ENCODE peak calls at places on chromosomes 7 and 10, in five cellular contexts. B is AG09319, U is heart left ventricle, Y is nephron progenitor cell, P is B cell. X is an unnamed sample.

GRCh38 chr10:112115781-112116385 is 67.7 kb downstream of the GPAM start:
- DNase-seq in P (peak), U (no peak), Y (peak), B (no peak), X (no peak)

GRCh38 chr7:80740778-80741545 is 102.5 kb downstream of the CD36 start:
- DNase-seq in P (no peak), Y (no peak), B (peak), U (no peak), X (no peak)

GRCh38 chr10:97362310-97363033 is 27.9 kb upstream of the FRAT2 start:
- DNase-seq in P (no peak), B (no peak), Y (no peak), U (no peak), X (no peak)

GRCh38 chr7:100485514-100485913 is 1.8 kb downstream of the NYAP1 start:
- DNase-seq in P (peak), Y (peak), U (no peak), B (no peak), X (no peak)

GRCh38 chr10:35821339-35821911 is 179.3 kb upstream of the FZD8 start:
- DNase-seq in B (no peak), Y (no peak), U (no peak), P (no peak), X (no peak)

GRCh38 chr10:48411510-48411909 is 105.0 kb downstream of the MAPK8 start:
- DNase-seq in P (no peak), U (no peak), B (no peak), Y (no peak), X (no peak)

GRCh38 chr10:103125323-103126267 is 67.5 kb downstream of the NT5C2 start:
- DNase-seq in B (no peak), P (no peak), Y (no peak), U (no peak), X (no peak)

GRCh38 chr7:7816084-7816483 is 97.7 kb upstream of the RPA3 start:
- DNase-seq in B (no peak), Y (no peak), U (no peak), P (peak), X (no peak)

GRCh38 chr10:31953080-31953479 is 24.4 kb upstream of the ARHGAP12 start:
- DNase-seq in U (no peak), Y (no peak), P (no peak), B (no peak), X (no peak)

GRCh38 chr10:60388709-60389241 is 900 bp downstream of the ANK3 start:
- DNase-seq in P (no peak), U (no peak), B (no peak), Y (no peak), X (no peak)

GRCh38 chr10:99429521-99430095 is 816 bp downstream of the GOT1 start:
- DNase-seq in P (no peak), U (no peak), B (no peak), Y (no peak), X (no peak)

GRCh38 chr10:75191821-75192568 is 18.6 kb upstream of the VDAC2 start:
- DNase-seq in Y (no peak), B (peak), U (no peak), P (no peak), X (no peak)

GRCh38 chr10:12589271-12589670 is 239.9 kb downstream of the CAMK1D start:
- DNase-seq in B (no peak), U (no peak), Y (no peak), P (no peak), X (no peak)

GRCh38 chr7:132825222-132825621 is 249.0 kb upstream of the PLXNA4 start:
- DNase-seq in U (no peak), Y (no peak), B (no peak), P (no peak), X (no peak)

GRCh38 chr10:21746118-21746517 is 212.1 kb downstream of the MLLT10 start:
- DNase-seq in B (no peak), Y (no peak), P (no peak), U (no peak), X (no peak)

GRCh38 chr7:88115258-88116195 is 104.3 kb downstream of the SRI start:
- DNase-seq in P (no peak), B (no peak), U (no peak), Y (no peak), X (no peak)

GRCh38 chr10:26799342-26799741 is 61.4 kb downstream of the ABI1 start:
- DNase-seq in U (no peak), B (no peak), P (peak), Y (no peak), X (no peak)

GRCh38 chr7:154350892-154351291 is 298.7 kb downstream of the DPP6 start:
- DNase-seq in B (no peak), U (no peak), Y (no peak), P (no peak), X (no peak)

GRCh38 chr10:14389981-14390590 is 59.4 kb upstream of the FRMD4A start:
- DNase-seq in B (no peak), Y (no peak), U (no peak), P (no peak), X (no peak)

GRCh38 chr10:132677905-132678298 is 108.0 kb downstream of the NKX6-2 start:
- DNase-seq in Y (no peak), B (no peak), P (no peak), U (no peak), X (no peak)

GRCh38 chr10:130761032-130761575 is 550.4 kb downstream of the TCERG1L start:
- DNase-seq in Y (no peak), P (no peak), U (no peak), B (no peak), X (no peak)

GRCh38 chr10:79241990-79242619 is 105.2 kb upstream of the PPIF start:
- DNase-seq in Y (peak), B (no peak), U (peak), P (peak), X (peak)

GRCh38 chr10:5968037-5968680 is 9.2 kb downstream of the IL15RA start:
- DNase-seq in P (no peak), B (no peak), U (no peak), Y (no peak), X (no peak)

GRCh38 chr10:52979295-52980025 is 206.9 kb upstream of the MBL2 start:
- DNase-seq in U (no peak), Y (no peak), P (no peak), B (no peak), X (no peak)

GRCh38 chr10:18455086-18455884 is 196.1 kb downstream of the NSUN6 start:
- DNase-seq in U (no peak), Y (no peak), P (no peak), B (no peak), X (no peak)

GRCh38 chr10:22086730-22087364 is 83.3 kb upstream of the DNAJC1 start:
- DNase-seq in U (peak), P (no peak), Y (peak), B (peak), X (no peak)

GRCh38 chr7:55130554-55131198 is 111.9 kb downstream of the EGFR start:
- DNase-seq in B (no peak), P (no peak), U (peak), Y (peak), X (no peak)

GRCh38 chr7:119374436-119374835 is 898.5 kb upstream of the KCND2 start:
- DNase-seq in U (no peak), B (no peak), Y (no peak), P (no peak), X (no peak)

GRCh38 chr7:43583424-43584199 is 704 bp downstream of the STK17A start:
- DNase-seq in U (peak), B (no peak), P (peak), Y (peak), X (peak)

GRCh38 chr7:29408841-29409243 is 154.8 kb upstream of the PRR15 start:
- DNase-seq in U (no peak), Y (peak), P (peak), B (peak), X (peak)

DNA sequence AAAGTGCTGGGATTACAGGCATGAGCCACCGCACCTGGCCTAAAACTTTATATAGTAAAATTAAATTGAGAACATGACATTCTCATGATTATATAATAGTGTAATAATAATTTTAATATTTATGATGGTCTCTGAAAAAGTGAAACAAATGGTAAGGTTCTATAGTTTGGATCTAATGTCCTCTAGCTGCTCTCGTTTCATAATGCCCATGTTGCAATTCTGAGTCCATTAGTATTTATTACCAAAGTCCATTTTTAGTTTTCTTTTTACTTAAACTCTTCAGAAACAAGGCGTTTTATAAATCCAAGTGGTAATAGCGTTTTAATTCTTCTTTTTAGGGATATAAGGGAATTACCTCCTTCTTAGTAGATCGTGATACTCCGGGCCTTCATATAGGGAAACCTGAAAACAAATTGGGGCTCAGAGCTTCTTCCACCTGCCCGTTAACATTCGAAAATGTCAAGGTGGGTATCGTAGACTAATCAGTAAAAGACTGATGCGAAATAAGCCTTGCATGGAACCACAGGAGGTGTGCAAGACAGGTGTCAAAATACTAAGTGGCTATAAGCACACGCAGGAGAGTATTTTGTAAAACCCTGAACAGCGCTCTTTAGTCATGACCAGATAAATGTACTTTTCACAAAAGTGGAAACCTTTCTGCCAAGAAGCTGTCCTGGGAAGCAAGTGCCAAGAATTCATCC is 34.1 kb downstream of the ACADSB start:
- DNase-seq in Y (no peak), U (no peak), B (no peak), P (no peak), X (no peak)
- TF ChIP-seq CTCF in Y (no peak), U (no peak), B (no peak), P (no peak), X (no peak)

DNA sequence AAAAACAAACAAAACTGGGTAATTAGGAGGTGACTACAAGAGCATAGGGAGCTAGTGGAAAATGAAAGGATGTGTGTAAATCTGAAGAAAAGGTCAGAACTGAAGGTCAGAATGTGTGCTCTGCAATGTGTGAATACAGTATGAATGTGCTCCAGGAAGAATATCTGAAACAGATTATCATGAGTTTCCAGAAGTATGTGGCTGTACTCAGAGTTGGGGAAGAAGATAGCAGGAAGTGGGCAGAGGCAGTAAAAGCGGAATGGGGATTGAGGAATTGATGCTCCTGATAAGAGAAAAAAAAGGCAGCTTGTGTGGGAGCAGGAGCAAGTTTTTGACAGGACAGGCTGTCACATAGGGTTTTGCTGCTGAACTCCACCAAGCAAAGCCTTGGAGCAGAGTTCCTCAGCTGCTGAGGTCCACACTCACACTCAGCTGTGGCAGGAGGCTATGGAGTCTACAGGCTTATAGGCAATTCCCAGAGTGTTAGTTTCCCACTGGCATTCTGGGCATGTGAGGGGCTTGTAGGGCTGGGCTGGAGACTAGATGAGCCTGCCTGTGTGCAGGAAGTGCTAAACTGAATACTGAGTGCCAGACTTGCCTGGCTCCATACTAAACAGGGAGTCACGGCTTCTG is 22.9 kb downstream of the H2AZ2 start:
- DNase-seq in Y (no peak), P (no peak), U (no peak), B (no peak), X (no peak)
- TF ChIP-seq CTCF in Y (no peak), P (no peak), U (no peak), B (no peak), X (no peak)

DNA sequence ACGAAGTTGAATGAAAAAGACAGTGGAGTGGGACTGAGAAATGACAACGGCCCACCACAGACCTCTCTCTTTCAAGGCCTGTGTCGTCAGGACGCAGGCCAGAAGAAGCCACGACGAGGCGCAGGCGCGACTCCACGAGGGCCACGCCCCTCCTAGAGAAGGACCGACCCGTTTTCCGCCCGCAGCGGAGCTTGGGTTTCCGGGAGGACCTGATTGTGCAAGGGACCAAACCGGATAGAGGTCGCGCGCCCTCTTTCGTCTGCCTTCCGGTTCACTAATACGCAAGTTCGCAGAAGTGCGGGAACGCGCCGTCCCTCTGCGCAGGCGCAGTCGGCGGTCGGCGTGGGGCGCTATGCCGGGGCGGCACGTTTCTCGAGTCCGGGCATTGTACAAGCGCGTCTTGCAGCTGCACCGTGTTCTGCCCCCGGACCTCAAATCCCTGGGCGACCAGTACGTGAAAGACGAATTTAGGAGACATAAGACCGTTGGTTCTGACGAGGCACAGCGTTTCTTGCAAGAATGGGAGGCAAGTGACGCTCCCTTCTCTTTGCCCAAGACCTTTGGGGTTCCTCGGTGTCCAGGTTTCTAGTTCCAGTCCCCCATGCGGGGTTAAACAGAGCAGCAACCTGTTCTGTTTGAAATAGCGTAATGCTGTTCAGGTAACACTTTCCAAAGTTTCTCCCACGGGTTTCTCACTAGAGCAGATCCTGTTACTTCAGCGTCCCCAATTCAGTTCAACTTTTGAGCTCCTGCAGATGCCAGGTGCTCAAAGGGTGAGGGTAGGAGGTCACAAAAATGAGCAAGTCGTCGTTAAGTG is at the start of gene SDHAF3:
- DNase-seq in B (peak), P (peak), U (peak), Y (peak), X (peak)
- TF ChIP-seq CTCF in B (peak), P (peak), U (no peak), Y (no peak), X (no peak)

GRCh38 chr7:124992881-124993562 is 63.4 kb upstream of the POT1 start:
- DNase-seq in U (no peak), Y (no peak), B (no peak), P (no peak), X (no peak)

GRCh38 chr7:124996778-124997177 is 67.2 kb upstream of the POT1 start:
- DNase-seq in P (no peak), U (no peak), Y (no peak), B (no peak), X (no peak)
- TF ChIP-seq CTCF in P (no peak), U (no peak), Y (no peak), B (no peak), X (no peak)

X was measured in natural killer cell.